ENCODE peak calls at places on chromosome 10, in seven cellular contexts. G is hepatocyte, U is PC-9, V is MM.1S, D is neural progenitor cell, T is OCI-LY7, M is astrocyte. H is an unnamed sample.

GRCh38 chr10:96369890-96370574 is 11.2 kb upstream of the OPALIN start:
- DNase-seq in G (peak), U (peak), V (no peak), D (no peak), T (no peak), M (no peak), H (no peak)

GRCh38 chr10:113646337-113647201 is 17.3 kb downstream of the NRAP start:
- DNase-seq in G (no peak), U (no peak), V (no peak), D (no peak), T (no peak), M (no peak), H (no peak)

GRCh38 chr10:100930368-100930767 is 17.6 kb downstream of the SLF2 start:
- DNase-seq in G (no peak), U (no peak), V (no peak), D (no peak), T (no peak), M (no peak), H (no peak)

GRCh38 chr10:79254333-79255006 is 92.8 kb upstream of the PPIF start:
- DNase-seq in G (no peak), U (no peak), V (peak), D (no peak), T (no peak), M (no peak), H (no peak)

GRCh38 chr10:24952146-24952700 is at the start of gene PRTFDC1:
- DNase-seq in G (peak), U (peak), V (no peak), D (no peak), T (no peak), M (no peak), H (no peak)

GRCh38 chr10:22697799-22698198 is 16.6 kb downstream of the PIP4K2A start:
- DNase-seq in G (no peak), U (no peak), V (no peak), D (no peak), T (no peak), M (no peak), H (no peak)

GRCh38 chr10:61438141-61438984 is 14.8 kb downstream of the TMEM26 start:
- DNase-seq in G (no peak), U (no peak), V (no peak), D (no peak), T (no peak), M (peak), H (no peak)

GRCh38 chr10:60417898-60418297 is 28.2 kb upstream of the ANK3 start:
- DNase-seq in G (no peak), U (peak), V (no peak), D (no peak), T (no peak), M (no peak), H (no peak)

GRCh38 chr10:659710-660141 is 29.7 kb downstream of the DIP2C start:
- DNase-seq in G (peak), U (no peak), V (peak), D (no peak), T (no peak), M (peak), H (no peak)

GRCh38 chr10:70600512-70601395 is 1.8 kb downstream of the PRF1 start:
- DNase-seq in G (no peak), U (no peak), V (no peak), D (no peak), T (no peak), M (no peak), H (no peak)

GRCh38 chr10:3056280-3057037 is 10.9 kb upstream of the PFKP start:
- DNase-seq in G (no peak), U (no peak), V (no peak), D (no peak), T (no peak), M (peak), H (no peak)

GRCh38 chr10:35884657-35885071 is 242.6 kb upstream of the FZD8 start:
- DNase-seq in G (peak), U (no peak), V (no peak), D (peak), T (no peak), M (no peak), H (no peak)

GRCh38 chr10:95532536-95532935 is 28.6 kb downstream of the SORBS1 start:
- DNase-seq in G (no peak), U (no peak), V (no peak), D (no peak), T (no peak), M (peak), H (no peak)

GRCh38 chr10:103855424-103855823 is at the start of gene SH3PXD2A:
- DNase-seq in G (peak), U (peak), V (no peak), D (peak), T (no peak), M (no peak), H (no peak)

GRCh38 chr10:114724295-114724694 is 66.2 kb upstream of the ABLIM1 start:
- DNase-seq in G (no peak), U (peak), V (no peak), D (no peak), T (no peak), M (no peak), H (no peak)

GRCh38 chr10:7755103-7755502 is 32.7 kb downstream of the KIN start:
- DNase-seq in G (no peak), U (no peak), V (no peak), D (no peak), T (no peak), M (no peak), H (no peak)

GRCh38 chr10:35650894-35651293 is 8.8 kb upstream of the FZD8 start:
- DNase-seq in G (no peak), U (no peak), V (no peak), D (no peak), T (no peak), M (no peak), H (no peak)

GRCh38 chr10:31725436-31725835 is 203.2 kb downstream of the ARHGAP12 start:
- DNase-seq in G (no peak), U (no peak), V (no peak), D (no peak), T (no peak), M (no peak), H (no peak)

GRCh38 chr10:128044186-128044585 is 82.0 kb downstream of the MKI67 start:
- DNase-seq in G (no peak), U (no peak), V (no peak), D (no peak), T (no peak), M (no peak), H (no peak)

GRCh38 chr10:43685744-43686143 is 37.1 kb upstream of the ZNF32 start:
- DNase-seq in G (no peak), U (no peak), V (no peak), D (no peak), T (no peak), M (no peak), H (no peak)

GRCh38 chr10:75165684-75166622 is 44.6 kb upstream of the VDAC2 start:
- DNase-seq in G (no peak), U (no peak), V (peak), D (no peak), T (peak), M (peak), H (no peak)

GRCh38 chr10:119205926-119206602 is 1.3 kb upstream of the GRK5 start:
- DNase-seq in G (peak), U (no peak), V (peak), D (peak), T (peak), M (no peak), H (peak)

GRCh38 chr10:132737390-132738048 is 48.4 kb downstream of the NKX6-2 start:
- DNase-seq in G (no peak), U (no peak), V (no peak), D (no peak), T (no peak), M (no peak), H (no peak)

GRCh38 chr10:92688927-92689662 is 660 bp upstream of the HHEX start:
- DNase-seq in G (peak), U (no peak), V (no peak), D (peak), T (peak), M (peak), H (peak)

GRCh38 chr10:63713191-63714144 is 192.3 kb downstream of the REEP3 start:
- DNase-seq in G (peak), U (no peak), V (no peak), D (peak), T (no peak), M (peak), H (no peak)

GRCh38 chr10:91077549-91078017 is 142.9 kb upstream of the PCGF5 start:
- DNase-seq in G (no peak), U (peak), V (no peak), D (no peak), T (no peak), M (peak), H (no peak)

DNA sequence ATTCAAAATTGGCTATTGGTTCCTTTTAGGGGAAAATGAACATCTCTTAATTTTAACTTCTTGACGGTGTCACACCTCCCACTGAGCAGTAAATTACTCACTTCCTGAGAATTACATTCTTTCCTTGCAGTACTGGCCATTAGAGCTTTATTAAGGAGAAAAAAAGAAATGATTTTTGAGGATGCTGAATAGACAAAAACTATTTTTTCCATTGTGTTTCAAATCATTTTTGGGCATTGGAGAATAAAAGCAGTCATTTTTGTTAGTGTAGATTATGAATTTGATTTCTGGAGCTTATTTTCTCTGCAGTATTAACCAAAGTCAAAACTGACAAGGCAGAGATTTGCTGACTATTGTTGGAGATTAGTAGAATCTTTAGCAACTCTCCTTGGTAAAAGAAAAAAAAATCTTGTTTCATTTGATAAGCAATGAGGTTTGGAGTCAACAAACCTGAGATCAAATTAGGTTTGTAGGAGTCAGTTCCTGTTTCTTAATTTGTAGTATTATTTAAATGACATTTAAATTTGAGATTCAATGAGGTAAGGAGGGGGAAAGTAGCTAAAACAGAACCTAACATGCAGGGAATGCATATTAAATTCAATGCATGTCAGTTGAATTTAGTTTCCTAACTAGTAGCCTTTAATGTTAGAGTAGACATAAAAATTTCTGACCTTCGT is 70.6 kb downstream of the AP3M1 start:
- DNase-seq in G (no peak), U (no peak), V (no peak), D (no peak), T (no peak), M (peak), H (peak)
- H3K4me3 ChIP-seq in G (no peak), U (no peak), V (no peak), D (no peak), T (no peak), M (peak), H (peak)

DNA sequence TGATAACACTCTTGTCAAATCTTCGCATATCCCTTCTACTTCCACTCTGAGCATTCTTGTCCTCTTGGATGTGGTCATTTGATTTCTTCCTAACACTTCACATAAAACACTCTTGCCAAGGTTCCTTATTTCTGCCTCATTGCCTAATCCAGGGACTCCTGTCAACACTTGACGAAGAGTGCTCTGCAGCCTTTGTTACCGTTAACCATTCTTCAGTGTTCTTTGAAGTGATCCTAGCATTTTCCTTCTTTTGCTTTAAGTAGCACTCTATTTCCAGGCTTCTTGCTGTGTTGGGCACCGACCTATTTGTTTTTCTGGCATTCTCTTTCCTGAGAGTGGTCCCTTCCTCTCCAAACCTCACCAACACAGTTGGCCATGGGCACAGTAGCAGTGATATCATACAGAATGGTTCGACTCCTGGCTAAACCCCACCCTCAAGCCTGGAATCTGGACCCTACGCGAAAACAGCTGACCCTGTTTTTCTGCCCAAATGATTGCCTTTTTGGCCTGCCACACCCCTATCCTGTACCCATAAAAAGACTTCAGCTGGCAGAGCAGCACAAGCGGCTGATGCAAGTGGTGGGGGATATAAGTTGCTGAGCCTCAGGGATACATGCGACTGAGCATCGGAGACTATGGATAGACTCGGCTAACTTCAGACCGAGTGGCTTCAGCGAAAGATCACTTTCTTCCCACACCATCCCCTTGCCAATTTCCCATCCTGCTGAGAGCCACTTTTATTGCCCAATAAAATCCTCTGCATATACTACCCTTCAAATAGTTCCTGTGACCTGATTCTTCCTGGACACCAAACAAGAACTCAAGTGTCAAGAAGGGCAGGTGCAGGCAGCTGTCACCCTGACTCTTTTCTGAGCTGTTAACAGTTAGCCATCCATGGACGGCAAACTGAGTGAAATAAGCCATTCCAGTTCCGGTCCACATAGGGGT is 820.6 kb downstream of the CCSER2 start:
- DNase-seq in G (no peak), U (no peak), V (no peak), D (peak), T (no peak), M (no peak), H (no peak)
- H2AFZ ChIP-seq in G (no peak), U (no peak), V (no peak), D (no peak), T (no peak), M (no peak), H (no peak)

GRCh38 chr10:18000601-18001000 is 48.9 kb downstream of the SLC39A12 start:
- DNase-seq in G (no peak), U (no peak), V (no peak), D (no peak), T (no peak), M (no peak), H (no peak)

GRCh38 chr10:18008989-18009388 is 57.3 kb downstream of the SLC39A12 start:
- DNase-seq in G (no peak), U (no peak), V (no peak), D (no peak), T (no peak), M (no peak), H (no peak)

GRCh38 chr10:18010050-18010449 is 58.3 kb downstream of the SLC39A12 start:
- DNase-seq in G (no peak), U (no peak), V (no peak), D (no peak), T (no peak), M (peak), H (no peak)

GRCh38 chr10:18005445-18005780 is 53.7 kb downstream of the SLC39A12 start:
- DNase-seq in G (no peak), U (no peak), V (no peak), D (no peak), T (no peak), M (no peak), H (no peak)

GRCh38 chr10:18005781-18006456 is 54.2 kb downstream of the SLC39A12 start:
- DNase-seq in G (no peak), U (no peak), V (no peak), D (no peak), T (no peak), M (peak), H (no peak)
- H3K4me3 ChIP-seq in G (no peak), U (no peak), V (no peak), D (no peak), T (no peak), M (peak), H (no peak)

GRCh38 chr10:116611153-116611545 is 9.6 kb upstream of the PNLIPRP2 start:
- DNase-seq in G (peak), U (no peak), V (no peak), D (no peak), T (no peak), M (no peak), H (no peak)

GRCh38 chr10:116610443-116611152 is 10.2 kb upstream of the PNLIPRP2 start:
- DNase-seq in G (no peak), U (no peak), V (no peak), D (no peak), T (no peak), M (no peak), H (no peak)

GRCh38 chr10:116606061-116606483 is 14.7 kb upstream of the PNLIPRP2 start:
- DNase-seq in G (no peak), U (no peak), V (no peak), D (no peak), T (no peak), M (no peak), H (no peak)

GRCh38 chr10:116607336-116607735 is 13.4 kb upstream of the PNLIPRP2 start:
- DNase-seq in G (no peak), U (no peak), V (no peak), D (no peak), T (no peak), M (no peak), H (no peak)

DNA sequence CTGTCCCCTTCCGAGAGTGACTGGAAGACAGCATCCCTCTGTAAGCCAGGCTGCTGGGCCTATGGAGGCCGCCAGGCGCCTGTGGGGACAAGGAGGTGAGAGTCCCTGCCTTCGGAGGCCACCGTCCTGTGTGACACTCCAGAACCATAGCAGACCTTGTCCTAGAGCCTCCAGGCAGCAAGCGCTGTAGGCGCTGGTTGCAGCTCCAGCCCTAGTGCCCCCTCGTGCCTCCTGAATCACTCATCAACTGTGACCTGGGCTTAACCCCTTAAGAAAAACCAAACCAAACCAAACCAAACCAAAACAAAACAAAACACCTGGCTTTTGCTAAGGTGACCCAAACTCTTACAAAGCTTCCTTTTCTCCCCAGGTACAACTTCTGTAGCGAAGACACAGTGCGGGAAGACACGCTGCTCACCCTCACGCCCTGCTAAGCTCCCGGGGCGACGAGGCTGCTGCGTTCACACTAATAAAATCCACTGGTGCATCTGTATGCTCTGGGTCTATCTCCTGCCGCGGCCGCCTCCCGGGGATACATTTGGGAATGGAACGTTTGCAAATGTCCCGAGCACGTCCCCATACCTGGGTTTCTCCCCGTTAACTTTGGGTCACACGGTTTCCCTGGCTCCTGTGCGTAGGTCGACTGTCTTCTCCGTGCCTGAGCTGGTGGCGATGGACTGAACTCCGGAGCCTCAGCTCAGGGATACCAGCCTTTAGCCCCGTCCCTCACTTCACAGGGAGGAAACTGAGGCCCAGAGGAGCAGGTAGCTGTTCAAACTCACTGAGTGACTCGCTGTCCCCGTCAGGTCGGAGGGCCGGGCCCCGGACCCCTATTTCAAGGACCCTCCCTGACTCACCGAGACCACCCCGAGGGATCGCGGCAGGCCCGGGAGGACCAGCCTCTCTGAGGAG is 11.8 kb upstream of the PNLIPRP2 start:
- DNase-seq in G (peak), U (no peak), V (no peak), D (peak), T (no peak), M (no peak), H (no peak)
- H2AFZ ChIP-seq in G (peak), U (no peak), V (peak), D (peak), T (no peak), M (peak), H (no peak)

GRCh38 chr10:110220383-110220782 is 13.0 kb downstream of the MXI1 start:
- DNase-seq in G (no peak), U (no peak), V (no peak), D (no peak), T (no peak), M (no peak), H (no peak)

GRCh38 chr10:110219884-110220283 is 12.5 kb downstream of the MXI1 start:
- DNase-seq in G (no peak), U (no peak), V (no peak), D (no peak), T (no peak), M (no peak), H (no peak)

GRCh38 chr10:110222896-110223675 is 15.7 kb downstream of the MXI1 start:
- DNase-seq in G (no peak), U (no peak), V (no peak), D (no peak), T (no peak), M (no peak), H (no peak)

GRCh38 chr10:110221044-110221720 is 13.8 kb downstream of the MXI1 start:
- DNase-seq in G (no peak), U (no peak), V (no peak), D (no peak), T (no peak), M (no peak), H (no peak)

DNA sequence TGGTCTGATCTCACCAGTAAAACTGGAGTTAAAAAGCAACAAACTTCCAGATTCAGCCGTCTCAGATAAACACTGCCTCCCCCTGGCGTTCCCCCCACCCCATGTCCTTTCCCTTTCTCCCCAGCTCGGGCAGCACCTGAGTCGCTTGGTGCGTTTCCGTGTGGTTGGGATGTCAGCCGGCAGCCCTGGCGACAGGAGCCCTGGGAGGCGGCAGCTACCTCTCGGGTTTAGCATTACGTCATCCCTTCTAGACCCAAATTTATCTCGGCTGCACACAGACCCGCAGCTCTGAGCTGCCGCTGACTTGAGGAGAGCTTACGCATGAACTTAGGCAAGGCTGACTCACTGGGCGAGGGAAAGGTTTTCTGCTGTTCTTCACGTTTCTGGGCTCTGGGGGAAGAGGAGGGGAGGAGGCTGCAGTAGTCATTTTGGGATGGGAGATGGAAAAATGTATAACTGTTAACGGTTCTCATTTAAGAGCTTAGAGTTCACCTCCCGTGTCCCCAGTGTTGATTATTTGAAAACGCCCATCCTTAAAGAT is 14.4 kb downstream of the MXI1 start:
- DNase-seq in G (peak), U (peak), V (peak), D (peak), T (no peak), M (peak), H (peak)
- H3K4me3 ChIP-seq in G (peak), U (peak), V (peak), D (no peak), T (no peak), M (peak), H (no peak)